ENCODE peak calls at places on chromosome 13, in seven cellular contexts. N is neural progenitor cell, F is mesenchymal stem cell, W is GM23248, U is GM12878, K is H9, V is HCT116. Q is an unnamed sample.

GRCh38 chr13:34675626-34676025 is 266.4 kb upstream of the NBEA start:
- DNase-seq in N (no peak), F (peak; percentile 16), W (no peak), U (no peak), K (no peak), V (no peak), Q (peak; percentile 37)

GRCh38 chr13:29572575-29572974 is 22.9 kb downstream of the SLC7A1 start:
- DNase-seq in N (no peak), F (no peak), W (no peak), U (no peak), K (no peak), V (no peak), Q (no peak)

GRCh38 chr13:24217601-24218281 is 57.2 kb downstream of the SPATA13 start:
- DNase-seq in N (no peak), F (peak; percentile 18), W (peak; percentile 28), U (no peak), K (peak; percentile 53), V (no peak), Q (peak; percentile 9)

GRCh38 chr13:28392428-28392827 is 102.5 kb downstream of the FLT1 start:
- DNase-seq in N (no peak), F (peak; percentile 30), W (peak; percentile 5), U (no peak), K (no peak), V (no peak), Q (no peak)

GRCh38 chr13:55761986-55762385 is 1378.7 kb upstream of the PRR20A start:
- DNase-seq in N (peak; percentile 6), F (no peak), W (no peak), U (no peak), K (no peak), V (no peak), Q (no peak)

GRCh38 chr13:98142427-98143156 is at the start of gene FARP1:
- DNase-seq in N (peak; percentile 94), F (peak; percentile 76), W (peak; percentile 88), U (no peak), K (peak; percentile 78), V (peak; percentile 27), Q (peak; percentile 64)

GRCh38 chr13:34757441-34757840 is 184.6 kb upstream of the NBEA start:
- DNase-seq in N (no peak), F (no peak), W (no peak), U (no peak), K (no peak), V (no peak), Q (peak; percentile 15)

GRCh38 chr13:100156786-100157185 is 67.9 kb downstream of the PCCA start:
- DNase-seq in N (no peak), F (no peak), W (peak; percentile 28), U (no peak), K (no peak), V (no peak), Q (peak; percentile 68)

GRCh38 chr13:99909836-99910619 is 61.5 kb downstream of the ZIC5 start:
- DNase-seq in N (no peak), F (no peak), W (no peak), U (no peak), K (no peak), V (no peak), Q (no peak)

GRCh38 chr13:31119526-31119925 is 42.2 kb downstream of the HSPH1 start:
- DNase-seq in N (no peak), F (no peak), W (no peak), U (no peak), K (no peak), V (no peak), Q (no peak)

GRCh38 chr13:28494537-28494860 is 429 bp downstream of the FLT1 start:
- DNase-seq in N (peak; percentile 65), F (peak; percentile 52), W (peak; percentile 59), U (no peak), K (no peak), V (no peak), Q (no peak)

GRCh38 chr13:72284791-72285190 is 417.8 kb upstream of the DACH1 start:
- DNase-seq in N (no peak), F (no peak), W (no peak), U (no peak), K (no peak), V (no peak), Q (no peak)

GRCh38 chr13:101917475-101917810 is 465.0 kb downstream of the ITGBL1 start:
- DNase-seq in N (peak; percentile 54), F (no peak), W (no peak), U (no peak), K (peak; percentile 42), V (no peak), Q (no peak)

GRCh38 chr13:27953671-27954405 is 15.3 kb downstream of the CDX2 start:
- DNase-seq in N (peak; percentile 95), F (peak; percentile 79), W (peak; percentile 87), U (no peak), K (peak; percentile 88), V (peak; percentile 54), Q (peak; percentile 56)

GRCh38 chr13:50366488-50367174 is 351.4 kb downstream of the KCNRG start:
- DNase-seq in N (no peak), F (no peak), W (no peak), U (peak; percentile 79), K (no peak), V (no peak), Q (no peak)

GRCh38 chr13:102729560-102730275 is 34.9 kb upstream of the METTL21C start:
- DNase-seq in N (no peak), F (no peak), W (peak; percentile 58), U (no peak), K (no peak), V (no peak), Q (peak; percentile 67)

GRCh38 chr13:54574791-54575190 is 1546.2 kb downstream of the OLFM4 start:
- DNase-seq in N (no peak), F (peak; percentile 6), W (no peak), U (no peak), K (no peak), V (no peak), Q (no peak)

GRCh38 chr13:21672811-21673591 is 2.1 kb downstream of the FGF9 start:
- DNase-seq in N (peak; percentile 20), F (no peak), W (peak; percentile 20), U (no peak), K (no peak), V (no peak), Q (no peak)

GRCh38 chr13:39603424-39603947 is 493 bp upstream of the LHFPL6 start:
- DNase-seq in N (peak; percentile 29), F (peak; percentile 78), W (peak; percentile 70), U (no peak), K (peak; percentile 41), V (no peak), Q (peak; percentile 23)

GRCh38 chr13:45417790-45418534 is at the start of gene SLC25A30:
- DNase-seq in N (peak; percentile 95), F (peak; percentile 97), W (peak; percentile 95), U (peak; percentile 51), K (peak; percentile 96), V (peak; percentile 91), Q (peak; percentile 84)

GRCh38 chr13:43085545-43085944 is 62.2 kb downstream of the DNAJC15 start:
- DNase-seq in N (no peak), F (peak; percentile 52), W (peak; percentile 54), U (no peak), K (no peak), V (peak; percentile 16), Q (peak; percentile 74)

GRCh38 chr13:76993021-76993420 is 1.1 kb downstream of the CLN5 start:
- DNase-seq in N (no peak), F (peak; percentile 56), W (peak; percentile 86), U (no peak), K (no peak), V (no peak), Q (no peak)

GRCh38 chr13:39132286-39132685 is 94.0 kb downstream of the NHLRC3 start:
- DNase-seq in N (no peak), F (no peak), W (peak; percentile 11), U (no peak), K (no peak), V (no peak), Q (no peak)

GRCh38 chr13:79124183-79124582 is 281.9 kb downstream of the RBM26 start:
- DNase-seq in N (no peak), F (no peak), W (no peak), U (no peak), K (no peak), V (no peak), Q (no peak)

GRCh38 chr13:79128158-79128557 is 277.9 kb downstream of the RBM26 start:
- DNase-seq in N (no peak), F (peak; percentile 90), W (peak; percentile 58), U (peak; percentile 13), K (no peak), V (no peak), Q (peak; percentile 77)

GRCh38 chr13:79126706-79127105 is 279.3 kb downstream of the RBM26 start:
- DNase-seq in N (no peak), F (no peak), W (no peak), U (no peak), K (no peak), V (no peak), Q (no peak)
- H3K4me2 ChIP-seq in N (no peak overlapping the region), F (no peak overlapping the region), W (no peak overlapping the region), U (no peak overlapping the region), K (no peak overlapping the region), V (no peak overlapping the region), Q (no peak overlapping the region)

DNA sequence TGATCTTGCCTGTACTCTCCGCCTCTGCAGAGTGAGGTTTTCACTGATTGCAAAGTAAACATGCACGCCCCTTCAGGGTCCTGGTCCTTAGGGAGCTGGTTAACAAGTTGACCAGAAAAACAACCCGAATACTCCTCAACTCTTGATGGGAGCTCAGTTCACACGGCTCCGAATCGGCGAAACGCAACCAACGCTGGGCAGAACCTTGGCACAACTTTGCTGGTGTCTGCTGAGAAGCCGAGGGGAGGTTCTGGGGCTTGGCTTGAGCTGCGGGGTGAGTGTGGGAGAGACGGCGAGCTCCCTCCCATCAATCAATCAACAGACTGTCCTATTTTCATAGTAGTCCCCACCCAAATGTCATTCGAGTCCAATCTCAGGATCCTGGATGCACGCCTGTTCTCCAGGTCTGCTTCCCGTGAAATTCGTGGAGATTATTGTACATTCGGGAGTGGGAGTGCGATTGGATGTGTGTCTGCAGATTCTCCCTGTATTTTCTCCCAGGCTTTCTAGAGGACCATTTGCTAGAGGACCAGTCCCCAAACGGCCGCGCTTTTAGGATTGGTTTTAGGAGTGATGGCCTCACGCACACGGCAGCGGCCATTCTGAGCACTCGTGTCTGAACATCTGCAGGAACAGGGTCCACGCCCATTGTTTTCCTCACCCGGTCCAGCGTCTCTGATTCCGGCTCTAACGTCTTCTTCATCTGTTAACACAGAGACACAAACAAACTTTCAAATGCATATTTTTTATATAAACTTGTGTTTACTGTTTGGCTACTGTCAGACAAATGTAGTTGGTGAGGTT is 51.6 kb upstream of the F7 start:
- DNase-seq in N (no peak), F (no peak), W (no peak), U (no peak), K (no peak), V (no peak), Q (no peak)
- H3K27me3 ChIP-seq in N (no peaks in the 10 kb centered on the region), F (peaks cover 71% of the 10 kb centered on the region), W (peaks cover 48% of the 10 kb centered on the region), U (no peaks in the 10 kb centered on the region), K (no peaks in the 10 kb centered on the region), V (no peaks in the 10 kb centered on the region), Q (peaks cover 31% of the 10 kb centered on the region)

GRCh38 chr13:52003551-52003950 is 7.7 kb downstream of the ATP7B start:
- DNase-seq in N (no peak), F (no peak), W (no peak), U (no peak), K (peak; percentile 56), V (no peak), Q (no peak)
- H3K4me2 ChIP-seq in N (no peak overlapping the region), F (no peak overlapping the region), W (no peak overlapping the region), U (no peak overlapping the region), K (no peak overlapping the region), V (no peak overlapping the region), Q (no peak overlapping the region)

DNA sequence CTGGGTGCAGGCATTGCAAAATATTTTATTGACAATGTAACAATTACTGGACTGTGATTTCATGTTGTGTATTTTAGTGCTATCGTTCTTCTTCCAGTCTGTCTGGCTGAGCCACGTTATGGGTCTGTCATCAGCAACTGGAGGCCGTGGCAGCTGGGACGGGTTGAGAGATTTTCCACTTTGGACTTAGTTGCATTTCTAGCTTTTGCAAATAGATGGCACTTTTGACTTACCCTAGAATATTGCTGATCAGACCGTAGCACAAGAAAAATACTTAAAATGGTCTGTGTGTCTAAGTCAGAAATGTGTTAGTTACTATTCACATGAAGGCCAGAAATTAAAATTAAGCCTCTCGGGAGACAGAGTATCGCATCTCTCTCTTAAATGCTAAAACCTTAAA is 211.1 kb downstream of the TEX29 start:
- DNase-seq in N (no peak), F (no peak), W (peak; percentile 6), U (no peak), K (no peak), V (peak; percentile 6), Q (no peak)
- H3K27me3 ChIP-seq in N (peaks cover 68% of the 10 kb centered on the region), F (peaks cover 52% of the 10 kb centered on the region), W (peaks cover 13% of the 10 kb centered on the region), U (no peaks in the 10 kb centered on the region), K (peaks cover 15% of the 10 kb centered on the region), V (peaks cover 61% of the 10 kb centered on the region), Q (no peaks in the 10 kb centered on the region)